ENCODE peak calls at places on chromosomes 16 and 17, in seven cellular contexts. E, U, J, G, R, T and B are unnamed samples.

GRCh38 chr17:76791053-76791980 is 53.4 kb downstream of the MFSD11 start:
- DNase-seq in E (no peak), U (no peak), J (peak), G (no peak), R (no peak), T (no peak), B (peak)

GRCh38 chr16:84088695-84089395 is 27.9 kb downstream of the MBTPS1 start:
- DNase-seq in E (no peak), U (no peak), J (peak), G (no peak), R (no peak), T (no peak), B (no peak)

GRCh38 chr16:29147710-29148425 is 163.0 kb downstream of the LAT start:
- DNase-seq in E (no peak), U (no peak), J (no peak), G (no peak), R (no peak), T (no peak), B (no peak)

GRCh38 chr16:85503642-85504224 is 109.4 kb upstream of the GSE1 start:
- DNase-seq in E (no peak), U (no peak), J (no peak), G (no peak), R (no peak), T (no peak), B (no peak)

GRCh38 chr17:41539071-41539492 is 11.0 kb upstream of the KRT19 start:
- DNase-seq in E (no peak), U (no peak), J (no peak), G (no peak), R (peak), T (no peak), B (no peak)

GRCh38 chr17:69478916-69479315 is 64.4 kb downstream of the MAP2K6 start:
- DNase-seq in E (no peak), U (no peak), J (no peak), G (no peak), R (peak), T (no peak), B (no peak)

GRCh38 chr16:83781-84615 is 6.0 kb downstream of the MPG start:
- DNase-seq in E (no peak), U (no peak), J (no peak), G (no peak), R (peak), T (no peak), B (no peak)

GRCh38 chr17:12765544-12765943 is 23.8 kb upstream of the ARHGAP44 start:
- DNase-seq in E (no peak), U (peak), J (no peak), G (no peak), R (no peak), T (no peak), B (peak)

GRCh38 chr17:38418069-38418692 is 10.1 kb upstream of the ARHGAP23 start:
- DNase-seq in E (no peak), U (no peak), J (no peak), G (no peak), R (no peak), T (no peak), B (no peak)

GRCh38 chr17:15957206-15957605 is 12.3 kb downstream of the ADORA2B start:
- DNase-seq in E (no peak), U (no peak), J (no peak), G (no peak), R (peak), T (no peak), B (no peak)

GRCh38 chr16:50861926-50862325 is 120.0 kb downstream of the CYLD start:
- DNase-seq in E (no peak), U (no peak), J (no peak), G (no peak), R (no peak), T (peak), B (peak)

GRCh38 chr16:3158498-3159314 is 23.9 kb downstream of the ZNF213 start:
- DNase-seq in E (peak), U (no peak), J (peak), G (peak), R (peak), T (peak), B (peak)

GRCh38 chr16:88131256-88131655 is 180.0 kb downstream of the BANP start:
- DNase-seq in E (no peak), U (no peak), J (peak), G (no peak), R (no peak), T (no peak), B (no peak)

GRCh38 chr16:84511180-84511800 is 6.8 kb upstream of the MEAK7 start:
- DNase-seq in E (peak), U (no peak), J (peak), G (peak), R (peak), T (peak), B (peak)

DNA sequence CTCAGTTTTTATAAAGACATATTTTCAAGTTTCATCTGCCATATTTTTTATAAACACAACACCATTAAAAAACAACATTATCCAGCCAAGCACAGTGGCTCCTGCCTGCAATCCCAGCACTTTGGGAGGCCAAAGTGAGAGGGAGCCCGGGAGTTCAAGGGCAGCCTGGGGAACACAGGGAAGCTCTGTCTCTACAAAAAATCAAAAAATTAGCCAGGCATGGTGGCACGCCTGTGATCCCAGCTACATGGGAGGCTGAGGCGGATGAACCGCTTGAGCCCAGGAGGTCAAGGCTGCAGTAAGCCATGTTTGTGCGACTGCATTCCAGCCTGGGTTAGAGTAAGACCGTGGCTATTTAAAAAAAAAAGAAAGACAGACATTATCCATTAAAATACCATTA is 17.2 kb upstream of the NTAN1 start:
- DNase-seq in E (no peak), U (no peak), J (no peak), G (no peak), R (no peak), T (no peak), B (no peak)
- TF ChIP-seq CTCF in E (no peak), U (no peak), J (no peak), G (no peak), R (no peak), T (no peak), B (no peak)

GRCh38 chr17:31517524-31517923 is 126.0 kb downstream of the RAB11FIP4 start:
- DNase-seq in E (no peak), U (no peak), J (no peak), G (no peak), R (peak), T (no peak), B (peak)
- TF ChIP-seq CTCF in E (peak), U (peak), J (peak), G (peak), R (peak), T (no peak), B (peak)

GRCh38 chr17:20294120-20294519 is 173.2 kb downstream of the LGALS9B start:
- DNase-seq in E (no peak), U (no peak), J (no peak), G (no peak), R (no peak), T (no peak), B (no peak)
- TF ChIP-seq CTCF in E (no peak), U (no peak), J (no peak), G (no peak), R (no peak), T (no peak), B (no peak)

GRCh38 chr16:24070851-24071250 is 185.3 kb upstream of the CACNG3 start:
- DNase-seq in E (no peak), U (no peak), J (peak), G (peak), R (peak), T (no peak), B (peak)
- TF ChIP-seq CTCF in E (no peak), U (peak), J (peak), G (peak), R (peak), T (no peak), B (peak)

GRCh38 chr16:89132194-89133005 is 38.7 kb downstream of the ACSF3 start:
- DNase-seq in E (no peak), U (no peak), J (no peak), G (no peak), R (no peak), T (no peak), B (no peak)
- TF ChIP-seq CTCF in E (no peak), U (no peak), J (no peak), G (no peak), R (peak), T (no peak), B (no peak)

GRCh38 chr17:61946359-61946758 is 18.6 kb upstream of the INTS2 start:
- DNase-seq in E (no peak), U (no peak), J (no peak), G (no peak), R (no peak), T (no peak), B (no peak)
- TF ChIP-seq CTCF in E (no peak), U (no peak), J (no peak), G (no peak), R (no peak), T (no peak), B (no peak)

GRCh38 chr17:66292351-66292750 is 10.1 kb upstream of the PRKCA start:
- DNase-seq in E (no peak), U (no peak), J (no peak), G (no peak), R (no peak), T (no peak), B (no peak)

GRCh38 chr17:66287911-66288310 is 14.5 kb upstream of the PRKCA start:
- DNase-seq in E (no peak), U (no peak), J (no peak), G (no peak), R (no peak), T (no peak), B (no peak)

GRCh38 chr17:66285149-66285548 is 17.3 kb upstream of the PRKCA start:
- DNase-seq in E (no peak), U (no peak), J (no peak), G (no peak), R (no peak), T (no peak), B (no peak)

GRCh38 chr17:66290097-66290722 is 12.2 kb upstream of the PRKCA start:
- DNase-seq in E (no peak), U (no peak), J (no peak), G (no peak), R (no peak), T (no peak), B (no peak)
- TF ChIP-seq CTCF in E (no peak), U (peak), J (no peak), G (peak), R (peak), T (no peak), B (no peak)